ENCODE peak calls at places on chromosomes 1 and 21, in five cellular contexts. J is Kasumi-1; N is nephron progenitor cell; S is activated T-helper 1 cell treated with Interleukin-2 at 50 U/mL for 16 hours; H is stimulated activated naive B cell treated with anti-CD40 and anti-IgM and Interleukin-4, amounts not matched to agents 10 μg/mL and 1 μg/mL and 100 μg/mL, for 72 hours. X is an unnamed sample.

GRCh38 chr1:43878440-43878839 is 55.2 kb upstream of the ARTN start:
- DNase-seq in H (no peak), N (no peak), S (no peak), J (no peak), X (no peak)

GRCh38 chr1:157230500-157230899 is 92.3 kb upstream of the ETV3 start:
- DNase-seq in N (no peak), H (no peak), J (no peak), S (no peak), X (no peak)

GRCh38 chr1:44283524-44284173 is 70.4 kb downstream of the DMAP1 start:
- DNase-seq in S (no peak), J (no peak), H (no peak), N (peak; percentile 26), X (no peak)

GRCh38 chr1:90721210-90722194 is 4.4 kb upstream of the BARHL2 start:
- DNase-seq in J (peak; percentile 83), H (no peak), S (no peak), N (peak; percentile 77), X (peak; percentile 59)

GRCh38 chr1:10912441-10912840 is 100.0 kb upstream of the TARDBP start:
- DNase-seq in N (no peak), H (no peak), J (no peak), S (no peak), X (no peak)

GRCh38 chr1:206508956-206509355 is 1.6 kb downstream of the RASSF5 start:
- DNase-seq in N (no peak), H (no peak), J (no peak), S (no peak), X (no peak)

GRCh38 chr1:10771789-10772188 is 24.7 kb downstream of the CASZ1 start:
- DNase-seq in N (no peak), S (no peak), J (no peak), H (no peak), X (no peak)

GRCh38 chr1:95282496-95282850 is 48.5 kb downstream of the RWDD3 start:
- DNase-seq in S (no peak), N (no peak), J (no peak), H (no peak), X (no peak)

GRCh38 chr1:59408608-59409007 is 111.7 kb downstream of the FGGY start:
- DNase-seq in H (no peak), N (no peak), S (no peak), J (no peak), X (no peak)

GRCh38 chr1:53370369-53370961 is 42.6 kb upstream of the LRP8 start:
- DNase-seq in N (no peak), S (no peak), H (no peak), J (no peak), X (no peak)

GRCh38 chr1:60274422-60275419 is 201.2 kb upstream of the C1orf87 start:
- DNase-seq in S (no peak), N (no peak), J (no peak), H (no peak), X (no peak)

GRCh38 chr1:173043253-173043652 is 7.5 kb downstream of the TNFSF18 start:
- DNase-seq in S (no peak), H (no peak), J (peak; percentile 4), N (no peak), X (no peak)

GRCh38 chr21:43775795-43776430 is at the start of gene CSTB:
- DNase-seq in S (peak; percentile 77), N (peak; percentile 93), J (peak; percentile 62), H (peak; percentile 70), X (peak; percentile 83)

GRCh38 chr1:173024543-173024942 is 26.2 kb downstream of the TNFSF18 start:
- DNase-seq in S (no peak), J (no peak), N (no peak), H (no peak), X (no peak)

GRCh38 chr21:45254557-45254930 is 33.2 kb downstream of the POFUT2 start:
- DNase-seq in J (no peak), H (no peak), S (no peak), N (no peak), X (no peak)

GRCh38 chr1:48966583-48966982 is 189.9 kb upstream of the BEND5 start:
- DNase-seq in J (no peak), S (no peak), H (no peak), N (no peak), X (no peak)

GRCh38 chr1:183834568-183834967 is 29.6 kb downstream of the RGL1 start:
- DNase-seq in N (no peak), H (no peak), S (no peak), J (no peak), X (no peak)